ENCODE peak calls at places on chromosomes 12 and 14, in nine cellular contexts. X is dermis blood vessel endothelial cell; A is Panc1; J is HEK293T; U is activated CD8-positive, alpha-beta memory T cell treated with anti-CD3 and anti-CD28 coated beads for 48 hours; M is HFF-Myc; R is NCI-H2081; E is activated CD4-positive, CD25-positive, alpha-beta regulatory T cell; I is activated T-cell treated with anti-CD3 and anti-CD28 coated beads for 24 hours. F is an unnamed sample.

GRCh38 chr12:14853966-14854365 is 10.6 kb upstream of the ART4 start:
- DNase-seq in X (no peak), A (no peak), J (no peak), U (no peak), M (no peak), R (no peak), E (no peak), I (no peak), F (no peak)

GRCh38 chr14:93316716-93317115 is 16.1 kb downstream of the BTBD7 start:
- DNase-seq in X (no peak), A (no peak), J (no peak), U (no peak), M (no peak), R (no peak), E (no peak), I (no peak), F (no peak)

GRCh38 chr12:112607427-112607826 is 184.1 kb upstream of the RPH3A start:
- DNase-seq in X (no peak), A (no peak), J (no peak), U (no peak), M (no peak), R (no peak), E (no peak), I (no peak), F (no peak)

GRCh38 chr12:101634724-101635123 is 40.0 kb downstream of the MYBPC1 start:
- DNase-seq in X (no peak), A (no peak), J (no peak), U (no peak), M (no peak), R (no peak), E (no peak), I (no peak), F (no peak)

GRCh38 chr12:88781909-88782308 is 201.6 kb upstream of the KITLG start:
- DNase-seq in X (peak), A (no peak), J (no peak), U (no peak), M (no peak), R (no peak), E (no peak), I (no peak), F (no peak)

GRCh38 chr12:125185311-125185739 is 120.1 kb downstream of the AACS start:
- DNase-seq in X (no peak), A (no peak), J (no peak), U (no peak), M (no peak), R (no peak), E (no peak), I (no peak), F (no peak)

GRCh38 chr12:103279444-103279843 is 216.3 kb downstream of the C12orf42 start:
- DNase-seq in X (no peak), A (no peak), J (no peak), U (no peak), M (no peak), R (peak), E (no peak), I (no peak), F (no peak)

GRCh38 chr14:103561381-103562134 is 899 bp downstream of the BAG5 start:
- DNase-seq in X (peak), A (no peak), J (peak), U (peak), M (no peak), R (no peak), E (no peak), I (peak), F (peak)

GRCh38 chr14:74964787-74965769 is 9.7 kb upstream of the PGF start:
- DNase-seq in X (peak), A (no peak), J (no peak), U (no peak), M (no peak), R (no peak), E (no peak), I (no peak), F (peak)